ENCODE peak calls at places on chromosomes 3 and 15, in seven cellular contexts. S is H9, V is spleen, W is RWPE1, O is fibroblast of pulmonary artery, J is ovary, D is stomach. Q is an unnamed sample.
A peak's percentile ranks its signal among the peaks of the same experiment; 100 is the strongest.

GRCh38 chr15:75648156-75649000 is 666 bp downstream of the SNX33 start:
- DNase-seq in D (peak; percentile 48), S (peak; percentile 69), W (no peak), J (peak; percentile 80), O (peak; percentile 49), V (no peak), Q (peak; percentile 58)

GRCh38 chr15:25327671-25328070 is 111.2 kb downstream of the UBE3A start:
- DNase-seq in J (no peak), W (no peak), O (no peak), D (no peak), V (no peak), S (no peak), Q (no peak)

GRCh38 chr3:99503350-99503749 is 135.0 kb upstream of the COL8A1 start:
- DNase-seq in O (peak; percentile 50), S (no peak), D (no peak), J (no peak), W (no peak), V (no peak), Q (no peak)

GRCh38 chr15:57281357-57281756 is 94.9 kb upstream of the CGNL1 start:
- DNase-seq in W (no peak), J (no peak), V (peak; percentile 84), D (no peak), S (no peak), O (no peak), Q (no peak)

GRCh38 chr3:9026320-9027040 is 63.2 kb upstream of the RAD18 start:
- DNase-seq in J (no peak), W (no peak), D (no peak), O (no peak), S (no peak), V (no peak), Q (no peak)

GRCh38 chr3:155231792-155232191 is 61.7 kb downstream of the STRIT1 start:
- DNase-seq in S (no peak), O (no peak), V (no peak), W (no peak), D (no peak), J (no peak), Q (no peak)

GRCh38 chr3:14494973-14495300 is 45.2 kb downstream of the GRIP2 start:
- DNase-seq in W (no peak), S (no peak), V (peak; percentile 68), J (no peak), O (no peak), D (no peak), Q (peak; percentile 6)

GRCh38 chr3:102124301-102125158 is 275.2 kb downstream of the NFKBIZ start:
- DNase-seq in D (no peak), J (no peak), S (no peak), W (peak; percentile 80), V (no peak), O (peak; percentile 83), Q (no peak)

GRCh38 chr15:74400313-74400850 is 32.9 kb upstream of the CYP11A1 start:
- DNase-seq in J (no peak), W (no peak), V (no peak), S (no peak), O (no peak), D (no peak), Q (no peak)

GRCh38 chr3:194518652-194519051 is 31.9 kb upstream of the ATP13A3 start:
- DNase-seq in D (no peak), J (no peak), V (no peak), W (no peak), O (peak; percentile 68), S (no peak), Q (no peak)

GRCh38 chr3:78993375-78993774 is 774.4 kb downstream of the ROBO1 start:
- DNase-seq in D (no peak), J (no peak), O (no peak), W (no peak), V (no peak), S (no peak), Q (no peak)

GRCh38 chr3:65796676-65797075 is 242.0 kb downstream of the MAGI1 start:
- DNase-seq in O (no peak), D (no peak), J (no peak), V (no peak), W (no peak), S (no peak), Q (no peak)
- TF ChIP-seq CTCF in O (no peak), D (no peak), J (no peak), V (no peak), W (no peak), S (no peak), Q (no peak)

GRCh38 chr3:148379763-148380162 is 317.9 kb upstream of the AGTR1 start:
- DNase-seq in O (peak; percentile 81), S (no peak), V (no peak), J (no peak), D (no peak), W (peak; percentile 13), Q (no peak)
- TF ChIP-seq CTCF in O (peak; percentile 68), S (peak; percentile 77), V (peak; percentile 42), J (peak; percentile 31), D (no peak), W (no peak), Q (peak; percentile 21)

DNA sequence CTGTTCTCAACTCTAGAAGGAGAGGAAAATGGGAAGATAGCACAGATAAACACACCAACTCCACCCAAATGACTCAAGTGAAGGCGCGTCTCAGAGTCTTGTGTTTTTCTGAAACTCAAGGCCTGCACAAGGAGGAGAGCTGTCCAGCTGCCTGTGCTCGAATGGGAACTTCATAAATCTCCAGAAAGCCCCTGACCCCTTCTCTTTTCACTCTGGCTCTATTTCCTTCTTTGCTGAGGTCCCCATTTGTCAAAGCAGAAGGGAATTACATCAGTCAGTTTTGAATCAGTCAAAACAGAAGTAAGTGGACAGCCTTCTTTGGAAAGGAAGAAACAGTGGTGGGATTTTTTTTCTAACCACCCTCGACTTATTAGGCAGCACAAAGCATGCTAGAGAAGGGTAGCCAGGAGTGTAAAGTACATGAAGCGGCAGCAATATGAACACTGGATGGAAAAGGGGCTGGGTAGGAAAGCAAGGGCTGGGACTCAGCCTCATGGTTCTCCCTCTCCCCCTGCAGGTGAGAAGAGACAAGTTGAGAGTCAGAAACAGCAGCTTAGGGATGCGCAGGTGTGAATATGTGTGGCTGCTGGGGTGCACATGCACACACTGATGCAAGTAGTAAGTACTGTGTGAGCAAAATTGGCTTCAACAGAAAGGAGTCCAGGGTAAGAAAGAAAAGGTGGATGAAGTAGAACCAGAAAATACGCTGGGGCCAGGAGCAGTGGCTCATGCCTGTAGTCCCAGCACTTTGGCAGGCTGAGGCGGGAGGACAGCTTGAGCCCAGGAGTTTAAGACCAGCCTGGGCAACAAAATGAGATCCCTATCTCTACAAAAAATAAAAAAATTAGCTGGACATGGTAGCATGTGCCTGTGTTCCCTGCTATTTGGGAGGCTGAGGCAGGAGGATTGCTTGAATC is 36.6 kb upstream of the MAGEF1 start:
- DNase-seq in W (peak; percentile 66), D (peak; percentile 46), J (no peak), O (peak; percentile 23), S (peak; percentile 62), V (peak; percentile 31), Q (no peak)
- TF ChIP-seq CTCF in W (peak; percentile 67), D (no peak), J (no peak), O (peak; percentile 41), S (peak; percentile 72), V (no peak), Q (peak; percentile 21)

GRCh38 chr3:54870423-54870822 is 57.4 kb downstream of the LRTM1 start:
- DNase-seq in D (no peak), S (no peak), W (peak; percentile 62), V (no peak), O (peak; percentile 94), J (no peak), Q (no peak)
- TF ChIP-seq CTCF in D (no peak), S (peak; percentile 56), W (peak; percentile 44), V (peak; percentile 55), O (peak; percentile 78), J (peak; percentile 50), Q (peak; percentile 21)